ENCODE peak calls at places on chromosome 6, in four cellular contexts. H, Q, S and M are unnamed samples.

GRCh38 chr6:116528163-116528562 is 16.7 kb downstream of the CALHM5 start:
- DNase-seq in S (no peak), H (no peak), Q (no peak), M (no peak)

GRCh38 chr6:153879826-153880225 is 159.2 kb upstream of the OPRM1 start:
- DNase-seq in Q (no peak), H (no peak), S (no peak), M (no peak)

GRCh38 chr6:129749749-129750120 is 39.8 kb upstream of the ARHGAP18 start:
- DNase-seq in H (no peak), S (no peak), Q (no peak), M (no peak)

GRCh38 chr6:11918021-11918738 is 93.9 kb upstream of the HIVEP1 start:
- DNase-seq in Q (peak; percentile 44), H (no peak), S (no peak), M (no peak)

GRCh38 chr6:88599561-88599960 is 363.9 kb downstream of the RNGTT start:
- DNase-seq in S (no peak), H (peak; percentile 13), Q (peak; percentile 16), M (no peak)

GRCh38 chr6:41021832-41022231 is 17.2 kb downstream of the UNC5CL start:
- DNase-seq in Q (no peak), H (peak; percentile 71), S (no peak), M (no peak)

GRCh38 chr6:169880516-169880915 is 129.1 kb downstream of the ERMARD start:
- DNase-seq in S (no peak), Q (no peak), H (no peak), M (no peak)

GRCh38 chr6:52363222-52363867 is 1.4 kb downstream of the PAQR8 start:
- DNase-seq in H (peak; percentile 75), S (peak; percentile 52), Q (peak; percentile 38), M (no peak)

GRCh38 chr6:37029249-37029959 is 23.9 kb downstream of the FGD2 start:
- DNase-seq in Q (peak; percentile 65), S (peak; percentile 65), H (peak; percentile 84), M (peak; percentile 78)

DNA sequence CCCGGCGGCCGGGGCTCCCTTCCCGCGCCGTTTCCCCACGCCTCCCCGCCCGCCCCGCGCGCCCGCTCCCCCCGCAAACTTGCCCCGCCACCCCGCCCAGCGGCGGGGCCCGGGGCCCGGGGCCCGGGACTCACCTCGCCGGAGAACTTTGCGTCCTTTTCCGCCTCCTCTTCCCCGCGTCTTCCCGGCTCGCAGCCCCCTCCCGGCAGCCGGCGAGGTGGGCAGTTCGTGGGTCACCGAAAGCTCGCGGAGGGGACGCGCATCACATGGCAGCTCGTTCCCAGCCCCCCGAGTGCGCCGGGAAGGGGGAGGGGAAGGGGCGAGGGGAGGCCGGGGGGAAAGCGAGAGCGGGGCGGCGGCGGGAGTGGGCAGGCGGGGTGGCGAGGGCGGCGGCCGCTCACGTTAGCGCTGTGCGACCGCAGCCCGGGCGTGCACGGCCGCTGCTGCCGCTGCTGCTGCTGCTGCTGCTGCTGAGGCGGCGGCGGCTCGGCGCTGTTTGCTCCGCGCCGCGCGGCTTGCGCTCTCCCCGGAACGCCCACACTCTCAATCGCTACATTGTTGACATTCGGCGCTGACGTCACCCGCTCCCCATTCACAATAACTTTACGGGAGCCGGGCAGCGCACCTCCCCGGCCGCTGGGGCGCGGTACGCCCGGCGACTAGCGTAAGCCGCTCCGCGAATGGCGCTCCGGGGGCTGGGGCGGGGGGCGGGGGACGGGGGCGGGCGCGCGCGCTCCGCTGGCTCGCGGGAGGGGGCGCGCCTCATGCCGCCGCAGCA is at the start of gene BACH2:
- DNase-seq in H (peak; percentile 73), Q (peak; percentile 93), S (peak; percentile 95), M (no peak)
- TF ChIP-seq POLR2A in H (no peak), Q (peak; percentile 25), S (no peak), M (no peak)

DNA sequence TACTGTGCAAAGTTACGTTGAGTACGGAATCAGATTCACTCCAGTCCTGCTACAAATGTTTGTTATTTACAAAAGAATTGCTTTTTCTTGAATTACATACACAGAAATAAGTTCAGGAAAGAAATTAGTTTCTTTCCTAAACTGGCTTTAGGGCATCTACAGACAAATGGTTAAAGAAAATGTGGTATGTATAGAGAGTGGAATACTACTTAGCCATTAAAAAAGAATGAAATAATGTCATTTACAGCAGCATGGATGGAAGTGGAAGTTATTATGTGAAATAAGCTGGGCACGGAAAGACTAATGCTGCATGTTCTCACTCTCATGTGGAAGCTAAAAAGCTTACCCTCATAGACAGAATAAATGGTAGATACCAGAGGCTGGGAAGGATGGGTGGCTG is 142.6 kb upstream of the AKAP12 start:
- DNase-seq in S (no peak), Q (no peak), H (no peak), M (no peak)
- TF ChIP-seq POLR2A in S (no peak), Q (no peak), H (no peak), M (no peak)

GRCh38 chr6:30556964-30557682 is at the start of gene PRR3:
- DNase-seq in Q (peak; percentile 78), S (peak; percentile 74), H (peak; percentile 94), M (peak; percentile 68)

GRCh38 chr6:30555428-30556005 is 772 bp downstream of the GNL1 start:
- DNase-seq in Q (peak; percentile 55), H (no peak), S (peak; percentile 46), M (no peak)

GRCh38 chr6:30556006-30556713 is at the start of gene GNL1:
- DNase-seq in H (peak; percentile 94), S (peak; percentile 98), Q (peak; percentile 99), M (peak; percentile 68)

GRCh38 chr6:30557683-30557981 is 537 bp downstream of the PRR3 start:
- DNase-seq in Q (no peak), H (no peak), S (no peak), M (no peak)

GRCh38 chr6:30556714-30556963 is 350 bp upstream of the GNL1 start:
- DNase-seq in Q (peak; percentile 91), H (no peak), S (peak; percentile 89), M (no peak)
- TF ChIP-seq POLR2A in Q (peak; percentile 63), H (peak; percentile 85), S (no peak), M (no peak)

DNA sequence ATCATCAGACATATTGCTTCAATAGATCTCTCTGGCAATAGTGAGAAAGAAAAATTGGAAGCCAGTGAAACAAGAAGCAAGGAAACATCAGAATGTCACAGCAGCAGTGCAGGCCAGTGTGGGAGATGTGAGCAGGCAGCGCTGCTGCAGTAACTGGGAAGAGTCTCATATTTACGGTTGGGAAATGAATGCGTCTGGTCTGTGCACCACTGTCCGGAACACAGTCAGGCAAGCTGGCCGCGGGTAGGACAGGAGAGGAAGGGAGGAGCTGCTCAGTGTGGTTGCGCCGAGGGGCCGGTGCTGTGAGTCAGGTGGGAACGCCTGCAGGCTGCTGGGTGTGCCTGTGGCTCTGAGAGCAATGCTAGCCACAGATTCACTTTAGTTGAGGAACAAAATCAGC is 6.4 kb upstream of the PSMG4 start:
- DNase-seq in S (no peak), H (peak; percentile 56), Q (no peak), M (no peak)
- TF ChIP-seq POLR2A in S (no peak), H (no peak), Q (no peak), M (no peak)

GRCh38 chr6:3117912-3118352 is 579 bp upstream of the BPHL start:
- DNase-seq in S (no peak), H (no peak), Q (no peak), M (no peak)

GRCh38 chr6:3114377-3114776 is 4.1 kb upstream of the BPHL start:
- DNase-seq in H (no peak), Q (no peak), S (no peak), M (no peak)

GRCh38 chr6:3120765-3121089 is 2.2 kb downstream of the BPHL start:
- DNase-seq in Q (no peak), S (no peak), H (no peak), M (no peak)

GRCh38 chr6:3119040-3119723 is 671 bp downstream of the BPHL start:
- DNase-seq in Q (no peak), H (peak; percentile 84), S (no peak), M (peak; percentile 51)

DNA sequence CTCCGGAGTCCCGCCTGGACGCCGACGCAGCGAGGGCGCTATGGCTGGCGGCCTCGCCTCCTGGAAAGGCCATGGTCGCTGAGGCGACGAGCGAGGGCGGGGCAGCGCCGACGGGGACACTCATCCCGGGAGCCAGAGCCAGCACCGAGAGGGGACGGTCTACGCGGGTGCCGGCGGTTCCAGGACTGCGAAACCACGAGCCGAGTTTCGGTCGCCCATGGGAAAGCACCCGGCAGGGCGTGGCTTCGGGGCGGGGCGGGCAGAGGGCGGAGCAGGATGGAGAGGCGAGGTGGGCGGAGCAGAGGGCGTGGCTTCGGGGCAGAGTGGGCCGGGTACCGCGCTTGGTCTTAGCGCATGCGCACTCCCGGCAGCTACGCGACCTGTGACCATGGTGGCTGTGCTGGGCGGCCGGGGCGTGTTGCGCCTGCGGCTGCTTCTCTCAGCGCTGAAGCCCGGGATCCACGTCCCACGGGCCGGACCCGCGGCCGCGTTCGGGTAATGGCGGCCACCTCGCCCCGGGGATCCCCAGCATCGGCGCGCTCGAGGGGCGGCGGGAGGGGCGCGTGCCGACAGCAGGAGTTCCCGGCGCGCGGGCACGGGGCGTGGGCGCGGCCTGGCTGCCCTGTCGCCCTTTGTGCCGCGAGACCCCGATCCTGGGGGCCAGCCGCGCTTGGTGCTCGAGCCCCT is at the start of gene BPHL:
- DNase-seq in H (peak; percentile 87), Q (peak; percentile 99), S (peak; percentile 99), M (peak; percentile 94)
- TF ChIP-seq POLR2A in H (peak; percentile 84), Q (peak; percentile 83), S (no peak), M (peak; percentile 87)

GRCh38 chr6:24355422-24355821 is 2.4 kb downstream of the DCDC2 start:
- DNase-seq in Q (no peak), H (no peak), S (no peak), M (no peak)

GRCh38 chr6:24356310-24357035 is 1.4 kb downstream of the DCDC2 start:
- DNase-seq in S (no peak), H (peak; percentile 66), Q (no peak), M (no peak)

GRCh38 chr6:24357336-24358218 is at the start of gene DCDC2:
- DNase-seq in S (peak; percentile 82), Q (peak; percentile 83), H (peak; percentile 87), M (no peak)

GRCh38 chr6:24358219-24358821 is 461 bp upstream of the DCDC2 start:
- DNase-seq in S (no peak), Q (no peak), H (no peak), M (no peak)

GRCh38 chr6:24359640-24360454 is 2.0 kb upstream of the DCDC2 start:
- DNase-seq in H (no peak), Q (peak; percentile 78), S (peak; percentile 72), M (peak; percentile 60)
- TF ChIP-seq POLR2A in H (no peak), Q (peak; percentile 18), S (no peak), M (no peak)